ENCODE peak calls at places on chromosomes 1 and 21, in four cellular contexts. One of them, this sample, is unnamed. For H3K9me3, the result is how much of the 10 kb centered on the place peaks cover.

GRCh38 chr1:160260436-160261382 is 1.6 kb downstream of the DCAF8 start:
- DNase-seq in H9: no peak
- DNase-seq in ovary: no peak
- DNase-seq in sigmoid colon: no peak
- DNase-seq in this sample: no peak

GRCh38 chr1:195946500-195946899 is 661.7 kb downstream of the KCNT2 start:
- DNase-seq in H9: no peak
- DNase-seq in sigmoid colon: no peak
- DNase-seq in ovary: no peak
- DNase-seq in this sample: no peak

GRCh38 chr1:190001187-190001586 is 476.5 kb downstream of the BRINP3 start:
- DNase-seq in ovary: no peak
- DNase-seq in H9: no peak
- DNase-seq in sigmoid colon: no peak
- DNase-seq in this sample: no peak

GRCh38 chr1:6870571-6870970 is 85.3 kb downstream of the CAMTA1 start:
- DNase-seq in sigmoid colon: no peak
- DNase-seq in ovary: no peak
- DNase-seq in H9: no peak
- DNase-seq in this sample: no peak

GRCh38 chr1:224430511-224431113 is 4.0 kb downstream of the WDR26 start:
- DNase-seq in ovary: no peak
- DNase-seq in H9: no peak
- DNase-seq in sigmoid colon: no peak
- DNase-seq in this sample: no peak

GRCh38 chr1:201773764-201774163 is 55.2 kb upstream of the IPO9 start:
- DNase-seq in sigmoid colon: no peak
- DNase-seq in H9: no peak
- DNase-seq in ovary: no peak
- DNase-seq in this sample: no peak

GRCh38 chr21:32377991-32378390 is 14.8 kb downstream of the URB1 start:
- DNase-seq in H9: no peak
- DNase-seq in sigmoid colon: no peak
- DNase-seq in ovary: no peak
- DNase-seq in this sample: no peak

GRCh38 chr1:5975133-5975880 is 16.9 kb downstream of the NPHP4 start:
- DNase-seq in ovary: peak
- DNase-seq in sigmoid colon: peak
- DNase-seq in H9: peak
- DNase-seq in this sample: no peak

GRCh38 chr1:218336353-218336752 is 8.8 kb upstream of the TGFB2 start:
- DNase-seq in H9: no peak
- DNase-seq in ovary: no peak
- DNase-seq in sigmoid colon: no peak
- DNase-seq in this sample: no peak

GRCh38 chr1:172845371-172845770 is 186.5 kb downstream of the FASLG start:
- DNase-seq in sigmoid colon: no peak
- DNase-seq in H9: no peak
- DNase-seq in ovary: no peak
- DNase-seq in this sample: peak

GRCh38 chr1:24203404-24203803 is 16.3 kb upstream of the IFNLR1 start:
- DNase-seq in H9: no peak
- DNase-seq in sigmoid colon: no peak
- DNase-seq in ovary: no peak
- DNase-seq in this sample: no peak

GRCh38 chr1:197526736-197527371 is 248.4 kb downstream of the DENND1B start:
- DNase-seq in sigmoid colon: no peak
- DNase-seq in ovary: no peak
- DNase-seq in H9: no peak
- DNase-seq in this sample: no peak

GRCh38 chr1:3895279-3895950 is 4.7 kb downstream of the C1orf174 start:
- DNase-seq in H9: no peak
- DNase-seq in sigmoid colon: no peak
- DNase-seq in ovary: no peak
- DNase-seq in this sample: no peak

GRCh38 chr1:10866314-10867091 is 70.1 kb upstream of the CASZ1 start:
- DNase-seq in sigmoid colon: no peak
- DNase-seq in H9: peak
- DNase-seq in ovary: no peak
- DNase-seq in this sample: no peak

GRCh38 chr1:25688390-25689119 is 72.0 kb downstream of the MAN1C1 start:
- DNase-seq in sigmoid colon: no peak
- DNase-seq in H9: no peak
- DNase-seq in ovary: no peak
- DNase-seq in this sample: no peak

GRCh38 chr1:205534444-205534985 is 30.0 kb downstream of the CDK18 start:
- DNase-seq in ovary: no peak
- DNase-seq in sigmoid colon: no peak
- DNase-seq in H9: no peak
- DNase-seq in this sample: no peak

GRCh38 chr1:34926156-34926555 is 3.3 kb downstream of the DLGAP3 start:
- DNase-seq in H9: no peak
- DNase-seq in sigmoid colon: no peak
- DNase-seq in ovary: no peak
- DNase-seq in this sample: no peak
- H3K9me3 ChIP-seq in H9: under half
- H3K9me3 ChIP-seq in sigmoid colon: under half
- H3K9me3 ChIP-seq in ovary: under half
- H3K9me3 ChIP-seq in this sample: under half

GRCh38 chr1:49013046-49013445 is 236.4 kb upstream of the BEND5 start:
- DNase-seq in sigmoid colon: no peak
- DNase-seq in ovary: no peak
- DNase-seq in H9: no peak
- DNase-seq in this sample: no peak

DNA sequence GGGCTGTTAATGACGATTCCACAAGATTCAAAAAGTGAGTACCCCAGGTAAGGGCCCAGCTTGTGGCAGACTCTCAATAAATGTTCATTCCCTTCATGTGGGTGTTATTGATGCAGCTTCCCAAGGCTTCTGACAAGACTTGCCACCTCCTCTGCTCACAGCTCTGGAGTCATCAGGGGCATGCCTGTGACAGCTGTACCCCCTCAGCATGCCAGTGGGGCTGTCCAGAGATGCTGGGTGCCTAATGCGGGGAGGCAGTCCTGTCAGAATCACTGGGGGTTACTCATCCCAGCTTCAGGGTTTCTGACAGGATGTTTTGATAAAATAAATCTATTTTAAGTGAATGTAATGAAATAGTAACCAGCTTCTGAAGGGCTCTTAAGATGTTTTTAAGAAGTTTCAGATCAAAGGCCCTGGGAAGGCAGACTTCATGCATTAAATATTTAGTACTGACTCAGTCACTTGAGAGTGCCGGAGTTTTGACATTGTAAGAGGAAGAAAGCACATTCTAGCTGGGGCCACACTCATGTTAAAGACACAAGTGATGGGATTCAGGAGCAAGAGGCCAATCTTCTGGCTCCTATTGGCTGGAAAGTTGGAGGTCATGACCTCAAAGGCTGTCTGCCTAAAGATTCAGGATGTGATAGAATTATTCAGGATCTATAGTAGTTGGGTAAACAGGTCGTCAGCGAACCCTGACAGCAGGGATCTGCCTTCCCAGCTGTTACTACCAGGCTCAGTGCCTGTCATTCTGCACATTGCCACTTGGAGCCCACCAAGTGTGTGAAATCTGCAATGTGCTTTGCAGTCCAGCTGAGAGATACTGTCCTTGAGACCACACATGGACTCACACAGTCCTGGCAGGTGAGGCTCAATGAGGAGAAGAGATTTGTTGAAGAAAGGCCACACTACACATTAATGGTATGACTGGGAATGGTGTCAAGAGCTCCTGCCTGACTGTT is 239.6 kb upstream of the BEND5 start:
- DNase-seq in H9: no peak
- DNase-seq in ovary: no peak
- DNase-seq in sigmoid colon: no peak
- DNase-seq in this sample: no peak
- H3K9me3 ChIP-seq in H9: under half
- H3K9me3 ChIP-seq in ovary: under half
- H3K9me3 ChIP-seq in sigmoid colon: under half
- H3K9me3 ChIP-seq in this sample: under half

GRCh38 chr21:45937721-45938452 is 43.7 kb upstream of the COL6A1 start:
- DNase-seq in H9: no peak
- DNase-seq in sigmoid colon: no peak
- DNase-seq in ovary: no peak
- DNase-seq in this sample: no peak

GRCh38 chr21:45934071-45934470 is 47.5 kb upstream of the COL6A1 start:
- DNase-seq in sigmoid colon: no peak
- DNase-seq in ovary: no peak
- DNase-seq in H9: no peak
- DNase-seq in this sample: no peak

GRCh38 chr21:45932922-45933502 is 48.6 kb upstream of the COL6A1 start:
- DNase-seq in H9: no peak
- DNase-seq in sigmoid colon: no peak
- DNase-seq in ovary: no peak
- DNase-seq in this sample: no peak

GRCh38 chr21:45934570-45934969 is 47.0 kb upstream of the COL6A1 start:
- DNase-seq in sigmoid colon: no peak
- DNase-seq in ovary: no peak
- DNase-seq in H9: no peak
- DNase-seq in this sample: no peak

GRCh38 chr21:45935628-45936027 is 45.9 kb upstream of the COL6A1 start:
- DNase-seq in H9: no peak
- DNase-seq in ovary: no peak
- DNase-seq in sigmoid colon: no peak
- DNase-seq in this sample: no peak
- H3K9me3 ChIP-seq in H9: under half
- H3K9me3 ChIP-seq in ovary: under half
- H3K9me3 ChIP-seq in sigmoid colon: under half
- H3K9me3 ChIP-seq in this sample: under half

GRCh38 chr1:36206323-36206858 is 17.9 kb upstream of the THRAP3 start:
- DNase-seq in H9: no peak
- DNase-seq in ovary: no peak
- DNase-seq in sigmoid colon: no peak
- DNase-seq in this sample: no peak

GRCh38 chr1:36207339-36207738 is 16.9 kb upstream of the THRAP3 start:
- DNase-seq in ovary: no peak
- DNase-seq in sigmoid colon: peak
- DNase-seq in H9: peak
- DNase-seq in this sample: no peak

GRCh38 chr1:36203027-36203553 is 21.2 kb upstream of the THRAP3 start:
- DNase-seq in H9: no peak
- DNase-seq in sigmoid colon: no peak
- DNase-seq in ovary: no peak
- DNase-seq in this sample: no peak

GRCh38 chr1:36204347-36204909 is 19.8 kb upstream of the THRAP3 start:
- DNase-seq in H9: no peak
- DNase-seq in ovary: peak
- DNase-seq in sigmoid colon: no peak
- DNase-seq in this sample: no peak

GRCh38 chr1:36203554-36204346 is 20.5 kb upstream of the THRAP3 start:
- DNase-seq in H9: peak
- DNase-seq in sigmoid colon: peak
- DNase-seq in ovary: peak
- DNase-seq in this sample: no peak
- H3K9me3 ChIP-seq in H9: under half
- H3K9me3 ChIP-seq in sigmoid colon: under half
- H3K9me3 ChIP-seq in ovary: under half
- H3K9me3 ChIP-seq in this sample: under half

GRCh38 chr1:241276391-241276790 is 80.6 kb downstream of the RGS7 start:
- DNase-seq in ovary: no peak
- DNase-seq in H9: no peak
- DNase-seq in sigmoid colon: no peak
- DNase-seq in this sample: no peak
- H3K9me3 ChIP-seq in ovary: under half
- H3K9me3 ChIP-seq in H9: under half
- H3K9me3 ChIP-seq in sigmoid colon: under half
- H3K9me3 ChIP-seq in this sample: under half